ENCODE peak calls at places on chromosomes 16 and 17, in ten cellular contexts. One of them, this sample, is unnamed.

GRCh38 chr16:4613636-4614570 is 785 bp downstream of the UBALD1 start:
- DNase-seq in heart left ventricle: no peak
- DNase-seq in A549: peak; percentile 36
- DNase-seq in mesothelial cell of epicardium: no peak
- DNase-seq in CD8-positive, alpha-beta T cell: no peak
- DNase-seq in neural crest cell: peak; percentile 41
- DNase-seq in HL-60: peak; percentile 72
- DNase-seq in mucosa of descending colon: no peak
- DNase-seq in GM20000: peak; percentile 71
- DNase-seq in RWPE1: no peak
- DNase-seq in this sample: peak; percentile 23

GRCh38 chr17:81125573-81126081 is 39.7 kb upstream of the PVALEF start:
- DNase-seq in heart left ventricle: no peak
- DNase-seq in A549: no peak
- DNase-seq in mesothelial cell of epicardium: no peak
- DNase-seq in CD8-positive, alpha-beta T cell: no peak
- DNase-seq in neural crest cell: no peak
- DNase-seq in HL-60: no peak
- DNase-seq in mucosa of descending colon: no peak
- DNase-seq in GM20000: no peak
- DNase-seq in RWPE1: no peak
- DNase-seq in this sample: no peak

GRCh38 chr16:51243836-51244483 is 92.9 kb upstream of the SALL1 start:
- DNase-seq in heart left ventricle: no peak
- DNase-seq in A549: peak; percentile 11
- DNase-seq in mesothelial cell of epicardium: no peak
- DNase-seq in CD8-positive, alpha-beta T cell: no peak
- DNase-seq in neural crest cell: no peak
- DNase-seq in HL-60: no peak
- DNase-seq in mucosa of descending colon: no peak
- DNase-seq in GM20000: no peak
- DNase-seq in RWPE1: peak; percentile 74
- DNase-seq in this sample: no peak

GRCh38 chr17:18992454-18993130 is 12.0 kb downstream of the FAM83G start:
- DNase-seq in heart left ventricle: no peak
- DNase-seq in A549: no peak
- DNase-seq in mesothelial cell of epicardium: no peak
- DNase-seq in CD8-positive, alpha-beta T cell: peak; percentile 11
- DNase-seq in neural crest cell: no peak
- DNase-seq in HL-60: peak; percentile 11
- DNase-seq in mucosa of descending colon: peak; percentile 48
- DNase-seq in GM20000: no peak
- DNase-seq in RWPE1: no peak
- DNase-seq in this sample: peak; percentile 27

GRCh38 chr16:83906690-83907089 is 7.8 kb downstream of the MLYCD start:
- DNase-seq in heart left ventricle: no peak
- DNase-seq in A549: no peak
- DNase-seq in mesothelial cell of epicardium: no peak
- DNase-seq in CD8-positive, alpha-beta T cell: no peak
- DNase-seq in neural crest cell: no peak
- DNase-seq in HL-60: no peak
- DNase-seq in mucosa of descending colon: no peak
- DNase-seq in GM20000: no peak
- DNase-seq in RWPE1: no peak
- DNase-seq in this sample: no peak

GRCh38 chr17:9768381-9768934 is 22.9 kb downstream of the DHRS7C start:
- DNase-seq in heart left ventricle: no peak
- DNase-seq in A549: peak; percentile 60
- DNase-seq in mesothelial cell of epicardium: no peak
- DNase-seq in CD8-positive, alpha-beta T cell: no peak
- DNase-seq in neural crest cell: peak; percentile 9
- DNase-seq in HL-60: no peak
- DNase-seq in mucosa of descending colon: no peak
- DNase-seq in GM20000: peak; percentile 64
- DNase-seq in RWPE1: peak; percentile 28
- DNase-seq in this sample: no peak

GRCh38 chr17:41547378-41547841 is 19.3 kb upstream of the KRT19 start:
- DNase-seq in heart left ventricle: no peak
- DNase-seq in A549: no peak
- DNase-seq in mesothelial cell of epicardium: no peak
- DNase-seq in CD8-positive, alpha-beta T cell: no peak
- DNase-seq in neural crest cell: no peak
- DNase-seq in HL-60: no peak
- DNase-seq in mucosa of descending colon: no peak
- DNase-seq in GM20000: no peak
- DNase-seq in RWPE1: no peak
- DNase-seq in this sample: no peak

GRCh38 chr16:65769055-65769465 is 597.4 kb upstream of the CDH5 start:
- DNase-seq in heart left ventricle: no peak
- DNase-seq in A549: no peak
- DNase-seq in mesothelial cell of epicardium: no peak
- DNase-seq in CD8-positive, alpha-beta T cell: no peak
- DNase-seq in neural crest cell: no peak
- DNase-seq in HL-60: peak; percentile 38
- DNase-seq in mucosa of descending colon: no peak
- DNase-seq in GM20000: no peak
- DNase-seq in RWPE1: no peak
- DNase-seq in this sample: no peak

GRCh38 chr17:63827002-63827800 is at the start of the genes FTSJ3 and PSMC5:
- DNase-seq in heart left ventricle: peak; percentile 98
- DNase-seq in A549: peak; percentile 97
- DNase-seq in mesothelial cell of epicardium: peak; percentile 85
- DNase-seq in CD8-positive, alpha-beta T cell: peak; percentile 92
- DNase-seq in neural crest cell: peak; percentile 90
- DNase-seq in HL-60: peak; percentile 87
- DNase-seq in mucosa of descending colon: peak; percentile 94
- DNase-seq in GM20000: peak; percentile 90
- DNase-seq in RWPE1: peak; percentile 89
- DNase-seq in this sample: peak; percentile 89

GRCh38 chr17:69702078-69702477 is 287.6 kb downstream of the MAP2K6 start:
- DNase-seq in heart left ventricle: no peak
- DNase-seq in A549: no peak
- DNase-seq in mesothelial cell of epicardium: no peak
- DNase-seq in CD8-positive, alpha-beta T cell: no peak
- DNase-seq in neural crest cell: no peak
- DNase-seq in HL-60: no peak
- DNase-seq in mucosa of descending colon: no peak
- DNase-seq in GM20000: no peak
- DNase-seq in RWPE1: peak; percentile 4
- DNase-seq in this sample: no peak

GRCh38 chr17:336110-337021 is 16.2 kb downstream of the RPH3AL start:
- DNase-seq in heart left ventricle: peak; percentile 85
- DNase-seq in A549: no peak
- DNase-seq in mesothelial cell of epicardium: peak; percentile 67
- DNase-seq in CD8-positive, alpha-beta T cell: peak; percentile 48
- DNase-seq in neural crest cell: no peak
- DNase-seq in HL-60: no peak
- DNase-seq in mucosa of descending colon: peak; percentile 79
- DNase-seq in GM20000: no peak
- DNase-seq in RWPE1: no peak
- DNase-seq in this sample: no peak

GRCh38 chr16:4378202-4378666 is 6.6 kb downstream of the VASN start:
- DNase-seq in heart left ventricle: peak; percentile 80
- DNase-seq in A549: no peak
- DNase-seq in mesothelial cell of epicardium: no peak
- DNase-seq in CD8-positive, alpha-beta T cell: no peak
- DNase-seq in neural crest cell: no peak
- DNase-seq in HL-60: no peak
- DNase-seq in mucosa of descending colon: no peak
- DNase-seq in GM20000: no peak
- DNase-seq in RWPE1: no peak
- DNase-seq in this sample: no peak

GRCh38 chr16:23901178-23902131 is 65.7 kb downstream of the PRKCB start:
- DNase-seq in heart left ventricle: no peak
- DNase-seq in A549: no peak
- DNase-seq in mesothelial cell of epicardium: no peak
- DNase-seq in CD8-positive, alpha-beta T cell: no peak
- DNase-seq in neural crest cell: no peak
- DNase-seq in HL-60: no peak
- DNase-seq in mucosa of descending colon: no peak
- DNase-seq in GM20000: no peak
- DNase-seq in RWPE1: no peak
- DNase-seq in this sample: no peak

GRCh38 chr17:73546770-73547345 is 97.4 kb downstream of the SDK2 start:
- DNase-seq in heart left ventricle: peak; percentile 39
- DNase-seq in A549: peak; percentile 40
- DNase-seq in mesothelial cell of epicardium: no peak
- DNase-seq in CD8-positive, alpha-beta T cell: peak; percentile 21
- DNase-seq in neural crest cell: no peak
- DNase-seq in HL-60: peak; percentile 82
- DNase-seq in mucosa of descending colon: peak; percentile 76
- DNase-seq in GM20000: peak; percentile 45
- DNase-seq in RWPE1: peak; percentile 68
- DNase-seq in this sample: no peak

GRCh38 chr16:84813141-84813933 is 6.4 kb upstream of the CRISPLD2 start:
- DNase-seq in heart left ventricle: no peak
- DNase-seq in A549: no peak
- DNase-seq in mesothelial cell of epicardium: no peak
- DNase-seq in CD8-positive, alpha-beta T cell: no peak
- DNase-seq in neural crest cell: no peak
- DNase-seq in HL-60: no peak
- DNase-seq in mucosa of descending colon: peak; percentile 16
- DNase-seq in GM20000: no peak
- DNase-seq in RWPE1: no peak
- DNase-seq in this sample: no peak

GRCh38 chr16:48105976-48106375 is 49.8 kb downstream of the ABCC12 start:
- DNase-seq in heart left ventricle: no peak
- DNase-seq in A549: no peak
- DNase-seq in mesothelial cell of epicardium: no peak
- DNase-seq in CD8-positive, alpha-beta T cell: no peak
- DNase-seq in neural crest cell: no peak
- DNase-seq in HL-60: no peak
- DNase-seq in mucosa of descending colon: no peak
- DNase-seq in GM20000: no peak
- DNase-seq in RWPE1: no peak
- DNase-seq in this sample: no peak

GRCh38 chr17:58120195-58120822 is 27.9 kb upstream of the OR4D1 start:
- DNase-seq in heart left ventricle: peak; percentile 38
- DNase-seq in A549: peak; percentile 65
- DNase-seq in mesothelial cell of epicardium: peak; percentile 40
- DNase-seq in CD8-positive, alpha-beta T cell: peak; percentile 23
- DNase-seq in neural crest cell: peak; percentile 57
- DNase-seq in HL-60: peak; percentile 24
- DNase-seq in mucosa of descending colon: no peak
- DNase-seq in GM20000: peak; percentile 39
- DNase-seq in RWPE1: peak; percentile 41
- DNase-seq in this sample: no peak

GRCh38 chr16:71669926-71670536 is 44.0 kb downstream of the MARVELD3 start:
- DNase-seq in heart left ventricle: no peak
- DNase-seq in A549: peak; percentile 18
- DNase-seq in mesothelial cell of epicardium: no peak
- DNase-seq in CD8-positive, alpha-beta T cell: no peak
- DNase-seq in neural crest cell: no peak
- DNase-seq in HL-60: no peak
- DNase-seq in mucosa of descending colon: no peak
- DNase-seq in GM20000: no peak
- DNase-seq in RWPE1: no peak
- DNase-seq in this sample: no peak
- TF ChIP-seq CTCF in heart left ventricle: no peak
- TF ChIP-seq CTCF in A549: no peak
- TF ChIP-seq CTCF in mesothelial cell of epicardium: no peak
- TF ChIP-seq CTCF in CD8-positive, alpha-beta T cell: no peak
- TF ChIP-seq CTCF in neural crest cell: no peak
- TF ChIP-seq CTCF in HL-60: no peak
- TF ChIP-seq CTCF in mucosa of descending colon: no peak
- TF ChIP-seq CTCF in GM20000: no peak
- TF ChIP-seq CTCF in RWPE1: no peak
- TF ChIP-seq CTCF in this sample: no peak

GRCh38 chr17:16997514-16998429 is 25.9 kb upstream of the TNFRSF13B start:
- DNase-seq in heart left ventricle: peak; percentile 27
- DNase-seq in A549: peak; percentile 80
- DNase-seq in mesothelial cell of epicardium: no peak
- DNase-seq in CD8-positive, alpha-beta T cell: no peak
- DNase-seq in neural crest cell: no peak
- DNase-seq in HL-60: peak; percentile 63
- DNase-seq in mucosa of descending colon: peak; percentile 86
- DNase-seq in GM20000: no peak
- DNase-seq in RWPE1: no peak
- DNase-seq in this sample: no peak
- TF ChIP-seq CTCF in heart left ventricle: no peak
- TF ChIP-seq CTCF in A549: peak; percentile 73
- TF ChIP-seq CTCF in mesothelial cell of epicardium: no peak
- TF ChIP-seq CTCF in CD8-positive, alpha-beta T cell: no peak
- TF ChIP-seq CTCF in neural crest cell: no peak
- TF ChIP-seq CTCF in HL-60: peak; percentile 86
- TF ChIP-seq CTCF in mucosa of descending colon: peak; percentile 54
- TF ChIP-seq CTCF in GM20000: no peak
- TF ChIP-seq CTCF in RWPE1: no peak
- TF ChIP-seq CTCF in this sample: no peak

GRCh38 chr16:30187556-30187865 is 4.1 kb downstream of the CORO1A start:
- DNase-seq in heart left ventricle: no peak
- DNase-seq in A549: no peak
- DNase-seq in mesothelial cell of epicardium: no peak
- DNase-seq in CD8-positive, alpha-beta T cell: no peak
- DNase-seq in neural crest cell: no peak
- DNase-seq in HL-60: no peak
- DNase-seq in mucosa of descending colon: no peak
- DNase-seq in GM20000: no peak
- DNase-seq in RWPE1: no peak
- DNase-seq in this sample: no peak
- TF ChIP-seq CTCF in heart left ventricle: peak; percentile 2
- TF ChIP-seq CTCF in A549: no peak
- TF ChIP-seq CTCF in mesothelial cell of epicardium: peak; percentile 1
- TF ChIP-seq CTCF in CD8-positive, alpha-beta T cell: peak; percentile 6
- TF ChIP-seq CTCF in neural crest cell: peak; percentile 7
- TF ChIP-seq CTCF in HL-60: no peak
- TF ChIP-seq CTCF in mucosa of descending colon: no peak
- TF ChIP-seq CTCF in GM20000: no peak
- TF ChIP-seq CTCF in RWPE1: peak; percentile 31
- TF ChIP-seq CTCF in this sample: no peak

DNA sequence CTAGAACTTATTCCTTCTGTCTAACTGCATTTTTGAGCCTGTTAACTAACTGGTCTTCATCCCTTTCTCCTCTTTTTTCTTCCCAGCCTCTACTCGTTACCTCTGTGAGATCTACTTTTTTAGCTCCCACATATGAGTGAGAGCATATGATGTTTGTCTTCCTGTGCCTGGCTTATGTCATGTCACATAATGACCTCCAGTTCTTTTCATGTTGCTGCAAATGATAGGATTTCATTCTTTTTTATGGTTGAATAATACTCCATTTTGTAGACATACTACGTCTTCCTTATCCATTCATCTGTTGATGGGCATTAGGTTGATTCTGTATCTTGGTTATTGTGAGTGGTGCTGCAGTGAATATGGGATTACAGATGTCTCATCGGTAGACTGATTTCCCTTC is 184.7 kb downstream of the PRKCA start:
- DNase-seq in heart left ventricle: no peak
- DNase-seq in A549: no peak
- DNase-seq in mesothelial cell of epicardium: no peak
- DNase-seq in CD8-positive, alpha-beta T cell: no peak
- DNase-seq in neural crest cell: no peak
- DNase-seq in HL-60: no peak
- DNase-seq in mucosa of descending colon: no peak
- DNase-seq in GM20000: no peak
- DNase-seq in RWPE1: no peak
- DNase-seq in this sample: no peak
- TF ChIP-seq CTCF in heart left ventricle: no peak
- TF ChIP-seq CTCF in A549: no peak
- TF ChIP-seq CTCF in mesothelial cell of epicardium: no peak
- TF ChIP-seq CTCF in CD8-positive, alpha-beta T cell: no peak
- TF ChIP-seq CTCF in neural crest cell: no peak
- TF ChIP-seq CTCF in HL-60: no peak
- TF ChIP-seq CTCF in mucosa of descending colon: no peak
- TF ChIP-seq CTCF in GM20000: no peak
- TF ChIP-seq CTCF in RWPE1: no peak
- TF ChIP-seq CTCF in this sample: no peak

GRCh38 chr17:76772842-76773521 is 35.1 kb downstream of the MFSD11 start:
- DNase-seq in heart left ventricle: no peak
- DNase-seq in A549: peak; percentile 55
- DNase-seq in mesothelial cell of epicardium: no peak
- DNase-seq in CD8-positive, alpha-beta T cell: peak; percentile 41
- DNase-seq in neural crest cell: no peak
- DNase-seq in HL-60: no peak
- DNase-seq in mucosa of descending colon: no peak
- DNase-seq in GM20000: no peak
- DNase-seq in RWPE1: peak; percentile 79
- DNase-seq in this sample: no peak
- TF ChIP-seq CTCF in heart left ventricle: no peak
- TF ChIP-seq CTCF in A549: no peak
- TF ChIP-seq CTCF in mesothelial cell of epicardium: no peak
- TF ChIP-seq CTCF in CD8-positive, alpha-beta T cell: no peak
- TF ChIP-seq CTCF in neural crest cell: no peak
- TF ChIP-seq CTCF in HL-60: no peak
- TF ChIP-seq CTCF in mucosa of descending colon: no peak
- TF ChIP-seq CTCF in GM20000: no peak
- TF ChIP-seq CTCF in RWPE1: no peak
- TF ChIP-seq CTCF in this sample: no peak